ENCODE peak calls at places on chromosomes 7 and 10, in six cellular contexts. Y is SK-N-SH, F is PC-9, A is fibroblast of villous mesenchyme, Z is AG09319, C is osteocyte. X is an unnamed sample.

GRCh38 chr7:101550641-101551531 is 78.2 kb downstream of the MYL10 start:
- DNase-seq in Y (peak; percentile 72), F (no peak), A (peak; percentile 37), Z (no peak), C (no peak), X (peak; percentile 67)

GRCh38 chr10:69352569-69353264 is 64.0 kb downstream of the TACR2 start:
- DNase-seq in Y (no peak), F (no peak), A (peak; percentile 86), Z (no peak), C (no peak), X (no peak)

GRCh38 chr10:37860494-37861190 is 3.2 kb upstream of the ZNF248 start:
- DNase-seq in Y (no peak), F (no peak), A (peak; percentile 89), Z (no peak), C (no peak), X (no peak)

GRCh38 chr7:98078197-98078870 is 28.3 kb upstream of the LMTK2 start:
- DNase-seq in Y (no peak), F (no peak), A (no peak), Z (no peak), C (no peak), X (no peak)

GRCh38 chr10:35638116-35638515 is 4.0 kb downstream of the FZD8 start:
- DNase-seq in Y (no peak), F (no peak), A (no peak), Z (no peak), C (no peak), X (no peak)

GRCh38 chr7:139675127-139676110 is 102.4 kb downstream of the HIPK2 start:
- DNase-seq in Y (no peak), F (no peak), A (no peak), Z (no peak), C (no peak), X (no peak)

GRCh38 chr7:148782757-148783456 is 84.2 kb downstream of the CUL1 start:
- DNase-seq in Y (no peak), F (no peak), A (no peak), Z (no peak), C (no peak), X (no peak)

GRCh38 chr10:35355971-35356724 is 19.8 kb downstream of the CCNY start:
- DNase-seq in Y (no peak), F (no peak), A (peak; percentile 62), Z (no peak), C (no peak), X (no peak)

GRCh38 chr7:128705891-128706333 is 33.2 kb upstream of the CALU start:
- DNase-seq in Y (no peak), F (no peak), A (peak; percentile 13), Z (no peak), C (no peak), X (no peak)

GRCh38 chr7:13467111-13467547 is 522.3 kb downstream of the ETV1 start:
- DNase-seq in Y (peak; percentile 59), F (no peak), A (no peak), Z (no peak), C (no peak), X (no peak)

GRCh38 chr7:155188821-155189599 is 108.7 kb upstream of the INSIG1 start:
- DNase-seq in Y (no peak), F (no peak), A (peak; percentile 86), Z (no peak), C (no peak), X (no peak)

GRCh38 chr7:142927085-142927745 is 6.3 kb downstream of the TRPV5 start:
- DNase-seq in Y (no peak), F (no peak), A (no peak), Z (no peak), C (no peak), X (no peak)

GRCh38 chr7:142919656-142920055 is 13.9 kb downstream of the TRPV5 start:
- DNase-seq in Y (no peak), F (no peak), A (no peak), Z (no peak), C (no peak), X (no peak)

GRCh38 chr7:142930126-142930730 is 3.3 kb downstream of the TRPV5 start:
- DNase-seq in Y (no peak), F (no peak), A (no peak), Z (no peak), C (no peak), X (no peak)

GRCh38 chr7:142927949-142928348 is 5.6 kb downstream of the TRPV5 start:
- DNase-seq in Y (no peak), F (no peak), A (no peak), Z (no peak), C (no peak), X (no peak)

DNA sequence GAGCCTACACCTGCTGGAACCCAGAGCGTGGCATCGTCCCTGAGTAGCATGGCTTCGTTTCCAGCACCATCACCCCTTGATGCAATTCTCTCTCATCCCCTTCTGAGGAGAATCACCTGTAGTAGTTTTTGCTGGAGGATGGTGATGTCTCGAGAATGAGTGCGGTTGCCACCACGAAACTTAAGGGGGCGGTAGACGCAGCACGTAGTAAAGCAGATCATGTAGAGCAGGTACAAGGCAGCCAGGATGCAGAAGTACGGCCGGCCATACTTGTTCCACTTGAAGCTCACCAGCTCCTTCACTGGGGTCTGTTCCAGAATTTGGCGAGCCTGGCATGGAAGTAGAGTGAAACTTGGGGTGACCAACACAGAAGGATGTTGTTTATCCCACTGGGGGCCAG is 8.1 kb downstream of the TRPV5 start:
- DNase-seq in Y (no peak), F (no peak), A (no peak), Z (no peak), C (no peak), X (no peak)
- TF ChIP-seq CTCF in Y (peak; percentile 3), F (no peak), A (no peak), Z (no peak), C (no peak), X (peak; percentile 22)

GRCh38 chr7:35411331-35411730 is 157.4 kb upstream of the TBX20 start:
- DNase-seq in Y (no peak), F (no peak), A (no peak), Z (no peak), C (no peak), X (no peak)
- TF ChIP-seq CTCF in Y (no peak), F (no peak), A (no peak), Z (no peak), C (no peak), X (no peak)

GRCh38 chr7:5567810-5568209 is 144.2 kb upstream of the TNRC18 start:
- DNase-seq in Y (peak; percentile 25), F (no peak), A (peak; percentile 16), Z (no peak), C (no peak), X (no peak)
- TF ChIP-seq CTCF in Y (no peak), F (no peak), A (no peak), Z (no peak), C (no peak), X (no peak)

DNA sequence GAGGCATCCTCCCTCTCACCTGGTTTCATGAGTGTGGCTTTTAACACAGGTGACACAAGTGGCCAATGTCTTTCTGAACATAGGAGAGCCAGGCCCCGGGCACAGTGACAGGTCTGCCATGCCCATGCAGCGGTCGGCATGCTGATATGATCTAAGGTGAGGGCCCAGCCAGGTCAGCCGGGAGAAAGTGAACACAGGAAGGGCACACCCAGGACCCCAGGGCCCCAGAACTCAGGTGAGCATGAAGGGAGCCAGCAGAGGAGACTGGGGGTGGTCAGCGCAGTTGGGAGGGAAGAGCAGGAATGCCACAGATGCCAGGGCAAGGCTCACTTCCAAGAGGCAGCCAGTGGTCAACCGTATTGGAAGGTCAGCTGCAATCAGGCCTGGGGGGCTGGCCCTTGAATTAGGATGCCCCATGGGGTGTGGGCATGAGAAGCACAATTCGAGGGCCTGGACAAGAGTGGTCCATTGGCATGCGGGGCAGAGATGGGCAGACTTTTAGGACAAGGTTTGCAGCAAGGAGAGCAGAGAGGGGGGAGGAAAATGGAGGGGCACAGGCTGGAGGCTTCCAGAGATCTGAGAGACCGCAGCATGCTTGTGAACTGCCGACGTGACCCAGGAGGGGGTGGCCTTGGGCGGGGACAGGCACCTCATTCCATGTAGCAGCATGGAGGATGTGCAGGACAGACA is 3.9 kb upstream of the INPP5A start:
- DNase-seq in Y (no peak), F (peak; percentile 44), A (no peak), Z (no peak), C (no peak), X (no peak)
- TF ChIP-seq CTCF in Y (no peak), F (no peak), A (no peak), Z (no peak), C (no peak), X (no peak)

GRCh38 chr10:27285093-27285492 is 44.5 kb upstream of the ACBD5 start:
- DNase-seq in Y (no peak), F (no peak), A (peak; percentile 12), Z (no peak), C (no peak), X (no peak)
- TF ChIP-seq CTCF in Y (no peak), F (no peak), A (peak; percentile 42), Z (peak; percentile 23), C (peak; percentile 24), X (peak; percentile 28)

GRCh38 chr7:27182285-27182827 is 2.7 kb downstream of the HOXA11 start:
- DNase-seq in Y (no peak), F (no peak), A (peak; percentile 26), Z (no peak), C (no peak), X (peak; percentile 45)
- TF ChIP-seq CTCF in Y (no peak), F (no peak), A (peak; percentile 20), Z (no peak), C (no peak), X (no peak)

GRCh38 chr10:44930904-44931620 is 19.9 kb downstream of the TMEM72 start:
- DNase-seq in Y (no peak), F (no peak), A (no peak), Z (no peak), C (peak; percentile 60), X (peak; percentile 27)

GRCh38 chr10:44926771-44927751 is 15.9 kb downstream of the TMEM72 start:
- DNase-seq in Y (no peak), F (no peak), A (peak; percentile 16), Z (no peak), C (no peak), X (peak; percentile 37)

GRCh38 chr10:44929356-44930113 is 18.4 kb downstream of the TMEM72 start:
- DNase-seq in Y (no peak), F (no peak), A (no peak), Z (no peak), C (no peak), X (peak; percentile 60)

GRCh38 chr10:44925811-44926760 is 14.9 kb downstream of the TMEM72 start:
- DNase-seq in Y (no peak), F (no peak), A (no peak), Z (no peak), C (no peak), X (peak; percentile 60)

GRCh38 chr10:44928462-44928861 is 17.3 kb downstream of the TMEM72 start:
- DNase-seq in Y (no peak), F (no peak), A (no peak), Z (no peak), C (no peak), X (peak; percentile 10)
- TF ChIP-seq CTCF in Y (no peak), F (no peak), A (no peak), Z (no peak), C (no peak), X (no peak)